ENCODE peak calls at places on chromosomes 5 and 9, in eight cellular contexts. M, N, L, W, A, K, Z and U are unnamed samples.
A peak's percentile ranks its signal among the peaks of the same experiment; 100 is the strongest.

GRCh38 chr9:12884736-12885395 is 110.0 kb downstream of the LURAP1L start:
- DNase-seq in M (no peak), N (peak; percentile 32), L (no peak), W (peak; percentile 55), A (no peak), K (no peak), Z (no peak), U (no peak)

GRCh38 chr9:129160712-129161533 is 17.1 kb downstream of the IER5L start:
- DNase-seq in M (no peak), N (no peak), L (no peak), W (no peak), A (no peak), K (no peak), Z (no peak), U (no peak)

GRCh38 chr5:167049043-167049663 is 1242.3 kb upstream of the WWC1 start:
- DNase-seq in M (no peak), N (peak; percentile 7), L (peak; percentile 53), W (peak; percentile 0), A (no peak), K (no peak), Z (peak; percentile 82), U (no peak)

GRCh38 chr5:121841900-121842299 is 9.8 kb upstream of the FTMT start:
- DNase-seq in M (no peak), N (no peak), L (no peak), W (no peak), A (no peak), K (no peak), Z (no peak), U (no peak)

GRCh38 chr5:39604491-39604890 is 179.7 kb upstream of the DAB2 start:
- DNase-seq in M (no peak), N (no peak), L (no peak), W (no peak), A (no peak), K (no peak), Z (no peak), U (no peak)

GRCh38 chr5:154368041-154368800 is 77.6 kb upstream of the SAP30L start:
- DNase-seq in M (no peak), N (peak; percentile 89), L (peak; percentile 57), W (peak; percentile 89), A (no peak), K (peak; percentile 55), Z (peak; percentile 33), U (no peak)

GRCh38 chr9:115204827-115205506 is 87.0 kb upstream of the TNC start:
- DNase-seq in M (no peak), N (peak; percentile 8), L (no peak), W (no peak), A (no peak), K (no peak), Z (no peak), U (no peak)

GRCh38 chr5:137325721-137326120 is 173.4 kb downstream of the SPOCK1 start:
- DNase-seq in M (no peak), N (no peak), L (no peak), W (no peak), A (no peak), K (no peak), Z (no peak), U (no peak)

GRCh38 chr9:129613520-129614175 is 7.3 kb downstream of the C9orf50 start:
- DNase-seq in M (no peak), N (no peak), L (no peak), W (no peak), A (no peak), K (no peak), Z (peak; percentile 47), U (no peak)

GRCh38 chr5:149667084-149667826 is 62.9 kb upstream of the PPARGC1B start:
- DNase-seq in M (no peak), N (peak; percentile 62), L (no peak), W (peak; percentile 57), A (no peak), K (no peak), Z (no peak), U (no peak)

GRCh38 chr5:154646841-154647759 is 108.1 kb upstream of the LARP1 start:
- DNase-seq in M (no peak), N (no peak), L (no peak), W (no peak), A (no peak), K (peak; percentile 15), Z (peak; percentile 92), U (peak; percentile 87)

GRCh38 chr9:81716409-81716808 is 27.1 kb upstream of the TLE1 start:
- DNase-seq in M (no peak), N (no peak), L (no peak), W (no peak), A (no peak), K (no peak), Z (no peak), U (no peak)

GRCh38 chr9:91755761-91756638 is 194.0 kb downstream of the ROR2 start:
- DNase-seq in M (no peak), N (no peak), L (no peak), W (no peak), A (no peak), K (no peak), Z (no peak), U (no peak)

GRCh38 chr5:157303667-157304327 is 37.9 kb downstream of the CYFIP2 start:
- DNase-seq in M (no peak), N (no peak), L (no peak), W (no peak), A (no peak), K (no peak), Z (peak; percentile 27), U (peak; percentile 77)

GRCh38 chr9:89752154-89752553 is 147.3 kb downstream of the GADD45G start:
- DNase-seq in M (no peak), N (no peak), L (no peak), W (no peak), A (no peak), K (no peak), Z (no peak), U (no peak)

GRCh38 chr5:117800261-117800660 is 1188.1 kb downstream of the DTWD2 start:
- DNase-seq in M (no peak), N (no peak), L (no peak), W (no peak), A (no peak), K (no peak), Z (no peak), U (no peak)

GRCh38 chr5:91296691-91297143 is 86.4 kb downstream of the ARRDC3 start:
- DNase-seq in M (peak; percentile 92), N (no peak), L (peak; percentile 78), W (no peak), A (no peak), K (no peak), Z (no peak), U (no peak)

GRCh38 chr9:133294257-133294656 is 19.3 kb upstream of the ABO start:
- DNase-seq in M (no peak), N (no peak), L (no peak), W (no peak), A (no peak), K (no peak), Z (no peak), U (no peak)

GRCh38 chr5:160619381-160619780 is 197.7 kb downstream of the PTTG1 start:
- DNase-seq in M (no peak), N (no peak), L (no peak), W (no peak), A (no peak), K (no peak), Z (no peak), U (no peak)

GRCh38 chr9:121765021-121765950 is 113.9 kb downstream of the DAB2IP start:
- DNase-seq in M (no peak), N (no peak), L (peak; percentile 33), W (no peak), A (no peak), K (peak; percentile 86), Z (peak; percentile 85), U (no peak)

GRCh38 chr5:132417461-132417860 is 48.0 kb downstream of the SLC22A5 start:
- DNase-seq in M (no peak), N (no peak), L (no peak), W (no peak), A (no peak), K (no peak), Z (no peak), U (no peak)

GRCh38 chr5:94499806-94500205 is 118.6 kb downstream of the KIAA0825 start:
- DNase-seq in M (no peak), N (no peak), L (no peak), W (no peak), A (no peak), K (no peak), Z (no peak), U (no peak)

GRCh38 chr5:141272906-141273305 is 27.7 kb downstream of the PCDHB15 start:
- DNase-seq in M (no peak), N (no peak), L (no peak), W (no peak), A (no peak), K (no peak), Z (no peak), U (no peak)
- H3K9me3 ChIP-seq in M (peaks cover 75% of the 10 kb centered on the region), N (peaks cover 53% of the 10 kb centered on the region), L (peaks cover 96% of the 10 kb centered on the region), W (no peaks in the 10 kb centered on the region), A (peaks cover 92% of the 10 kb centered on the region), K (peaks cover 29% of the 10 kb centered on the region), Z (no peaks in the 10 kb centered on the region), U (peaks cover 28% of the 10 kb centered on the region)

GRCh38 chr9:35664531-35665470 is at the start of gene ARHGEF39:
- DNase-seq in M (no peak), N (peak; percentile 94), L (peak; percentile 55), W (peak; percentile 59), A (peak; percentile 77), K (peak; percentile 73), Z (peak; percentile 88), U (peak; percentile 87)
- TF ChIP-seq POLR2A in M (no peak), N (peak; percentile 65), L (peak; percentile 32), W (peak; percentile 87), A (no peak), K (no peak), Z (peak; percentile 66), U (peak; percentile 49)

DNA sequence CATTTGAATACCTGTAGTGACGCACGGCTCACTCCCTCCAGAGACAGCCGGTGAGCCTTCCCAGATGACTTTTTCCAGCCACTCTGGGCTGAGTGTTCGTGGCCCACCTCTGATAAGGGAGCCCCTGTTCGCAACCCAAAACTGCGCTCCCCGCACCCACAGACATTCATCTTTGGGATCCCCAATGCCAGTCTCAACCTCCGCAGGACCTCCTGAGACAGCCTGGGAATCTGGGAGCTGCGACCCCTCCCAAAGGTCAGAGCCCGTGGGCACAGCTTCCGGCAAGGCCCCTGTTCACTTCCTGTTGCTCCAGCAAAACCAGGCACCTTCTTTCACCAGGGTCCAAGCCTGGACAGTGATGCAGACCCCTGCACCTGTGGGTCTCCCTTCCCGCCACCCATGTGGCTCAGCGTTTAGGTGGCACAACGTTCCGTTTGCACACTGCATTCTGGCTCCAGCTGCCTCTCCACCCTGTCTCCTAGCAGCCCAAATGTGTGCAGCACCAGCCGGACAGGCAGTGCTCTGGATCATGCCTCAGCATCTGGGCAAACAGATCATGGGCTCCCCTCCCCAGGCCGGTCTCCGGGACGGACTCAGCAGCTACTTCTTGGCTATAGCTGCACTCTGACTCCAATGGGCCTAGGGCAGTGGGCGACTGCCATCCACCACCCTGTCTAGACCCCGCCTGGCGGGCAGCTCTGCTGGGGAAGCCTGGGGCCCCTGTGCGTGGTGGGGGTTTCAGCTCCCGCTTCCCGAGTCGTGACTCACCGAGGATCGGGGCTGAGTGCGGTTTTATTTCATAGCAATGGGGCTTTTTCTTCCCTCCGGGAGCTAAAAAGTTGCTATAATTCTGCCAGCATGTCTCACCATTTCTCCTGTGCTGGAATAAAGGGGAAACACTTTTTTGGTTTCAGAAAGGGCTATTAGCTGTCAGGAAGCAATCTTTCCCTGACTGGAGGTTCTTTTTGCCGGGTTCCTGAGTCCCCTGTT is 156.0 kb downstream of the OLFM1 start:
- DNase-seq in M (no peak), N (no peak), L (no peak), W (no peak), A (no peak), K (no peak), Z (no peak), U (no peak)
- H3K9me3 ChIP-seq in M (no peaks in the 10 kb centered on the region), N (no peaks in the 10 kb centered on the region), L (no peaks in the 10 kb centered on the region), W (no peaks in the 10 kb centered on the region), A (no peaks in the 10 kb centered on the region), K (no peaks in the 10 kb centered on the region), Z (no peaks in the 10 kb centered on the region), U (no peaks in the 10 kb centered on the region)

GRCh38 chr5:81835813-81836458 is 85.0 kb upstream of the SSBP2 start:
- DNase-seq in M (no peak), N (no peak), L (no peak), W (no peak), A (no peak), K (no peak), Z (no peak), U (no peak)
- TF ChIP-seq POLR2A in M (no peak), N (no peak), L (no peak), W (no peak), A (no peak), K (no peak), Z (no peak), U (no peak)